ENCODE peak calls at places on chromosomes 16 and 17, in five cellular contexts. V is neural progenitor cell, N is keratinocyte, P is stomach, Y is upper lobe of left lung. G is an unnamed sample.

GRCh38 chr17:2262146-2262587 is 41.4 kb downstream of the SMG6 start:
- DNase-seq in V (no peak), N (no peak), P (no peak), Y (no peak), G (no peak)

GRCh38 chr17:65902831-65903549 is 288.9 kb downstream of the CEP112 start:
- DNase-seq in V (peak), N (no peak), P (no peak), Y (no peak), G (no peak)

GRCh38 chr16:67399218-67399733 is 6.0 kb upstream of the TPPP3 start:
- DNase-seq in V (peak), N (no peak), P (peak), Y (peak), G (no peak)

GRCh38 chr17:72976971-72977767 is 115.3 kb downstream of the SLC39A11 start:
- DNase-seq in V (no peak), N (no peak), P (peak), Y (no peak), G (no peak)

GRCh38 chr17:27578718-27579085 is 52.3 kb upstream of the LGALS9 start:
- DNase-seq in V (no peak), N (no peak), P (no peak), Y (no peak), G (no peak)

GRCh38 chr17:39813631-39814030 is 50.5 kb downstream of the IKZF3 start:
- DNase-seq in V (no peak), N (no peak), P (no peak), Y (no peak), G (peak)

GRCh38 chr17:78753316-78754250 is 28.5 kb downstream of the CYTH1 start:
- DNase-seq in V (no peak), N (no peak), P (no peak), Y (no peak), G (no peak)

GRCh38 chr16:78483124-78483992 is 383.9 kb downstream of the WWOX start:
- DNase-seq in V (no peak), N (no peak), P (no peak), Y (no peak), G (no peak)

GRCh38 chr16:58125041-58125440 is 4.1 kb downstream of the CFAP20 start:
- DNase-seq in V (no peak), N (no peak), P (no peak), Y (no peak), G (no peak)

GRCh38 chr17:81621494-81622230 is 15.2 kb downstream of the NPLOC4 start:
- DNase-seq in V (no peak), N (no peak), P (peak), Y (no peak), G (no peak)

GRCh38 chr17:46853896-46854444 is 2.6 kb downstream of the WNT9B start:
- DNase-seq in V (no peak), N (no peak), P (no peak), Y (no peak), G (no peak)

GRCh38 chr17:28760987-28761562 is 17.3 kb downstream of the TRAF4 start:
- DNase-seq in V (peak), N (no peak), P (peak), Y (no peak), G (no peak)

GRCh38 chr16:25014500-25015147 is 545 bp downstream of the ARHGAP17 start:
- DNase-seq in V (peak), N (no peak), P (peak), Y (peak), G (no peak)

GRCh38 chr17:57724038-57724728 is 20.9 kb downstream of the CCDC182 start:
- DNase-seq in V (no peak), N (no peak), P (no peak), Y (peak), G (no peak)

GRCh38 chr17:39568710-39569109 is 39.0 kb downstream of the NEUROD2 start:
- DNase-seq in V (no peak), N (no peak), P (no peak), Y (no peak), G (no peak)

GRCh38 chr17:3692346-3692745 is 3.6 kb downstream of the P2RX5 start:
- DNase-seq in V (no peak), N (no peak), P (no peak), Y (no peak), G (no peak)

DNA sequence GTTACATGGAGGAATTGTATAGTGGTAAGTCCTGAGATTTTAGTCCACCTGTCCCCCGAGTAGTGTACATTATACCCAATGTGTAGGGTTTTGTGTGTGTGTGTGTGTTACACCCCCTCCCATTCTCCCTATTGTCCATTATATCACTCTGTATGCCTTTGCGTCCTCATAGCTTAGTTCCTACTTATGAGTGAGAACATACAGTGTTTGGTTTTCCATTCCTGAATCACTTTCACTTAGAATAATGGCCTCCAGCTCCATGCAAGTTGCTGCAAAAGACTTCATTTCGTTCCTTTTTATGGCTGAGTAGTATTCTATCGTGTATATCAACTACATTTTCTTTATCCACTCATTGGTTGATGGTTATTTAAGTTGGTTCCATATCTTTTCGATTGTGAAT is 635 bp upstream of the FA2H start:
- DNase-seq in V (no peak), N (no peak), P (no peak), Y (no peak), G (no peak)
- H3K4me3 ChIP-seq in V (peak), N (peak), P (peak), Y (peak), G (no peak)

DNA sequence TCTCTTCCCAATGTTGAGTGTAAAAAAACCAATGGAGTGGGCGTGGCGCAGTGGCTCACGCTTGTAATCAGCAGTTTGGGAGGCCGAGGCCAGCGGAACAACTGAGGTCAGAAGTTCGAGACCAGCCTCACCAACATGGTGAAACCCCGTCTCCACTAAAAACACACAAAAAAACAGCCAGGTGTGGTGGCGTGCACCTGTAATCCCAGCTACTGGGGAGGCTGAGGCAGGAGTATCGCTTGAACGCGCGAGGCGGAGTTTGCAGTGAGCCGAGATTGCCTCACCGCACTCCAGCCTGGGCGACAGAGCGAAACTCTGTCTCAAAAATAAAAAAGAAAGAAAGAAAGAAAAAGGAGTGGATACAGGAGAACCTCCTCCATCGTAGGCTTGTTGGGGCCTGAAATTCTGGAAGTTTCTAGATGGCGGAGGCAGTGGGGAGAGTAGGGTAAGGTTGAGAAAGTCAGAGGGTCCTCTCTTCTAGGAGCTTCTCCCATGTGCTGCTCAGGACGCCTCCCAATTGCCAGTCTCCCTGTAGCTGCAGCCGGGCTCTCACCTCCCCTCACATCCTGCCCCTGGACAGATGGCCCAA is 709 bp upstream of the ZNF764 start:
- DNase-seq in V (no peak), N (no peak), P (no peak), Y (no peak), G (no peak)
- H3K4me3 ChIP-seq in V (peak), N (peak), P (peak), Y (peak), G (no peak)

GRCh38 chr16:70427786-70428177 is 11.1 kb downstream of the ST3GAL2 start:
- DNase-seq in V (no peak), N (no peak), P (no peak), Y (no peak), G (no peak)
- H3K4me3 ChIP-seq in V (peak), N (no peak), P (no peak), Y (no peak), G (no peak)

DNA sequence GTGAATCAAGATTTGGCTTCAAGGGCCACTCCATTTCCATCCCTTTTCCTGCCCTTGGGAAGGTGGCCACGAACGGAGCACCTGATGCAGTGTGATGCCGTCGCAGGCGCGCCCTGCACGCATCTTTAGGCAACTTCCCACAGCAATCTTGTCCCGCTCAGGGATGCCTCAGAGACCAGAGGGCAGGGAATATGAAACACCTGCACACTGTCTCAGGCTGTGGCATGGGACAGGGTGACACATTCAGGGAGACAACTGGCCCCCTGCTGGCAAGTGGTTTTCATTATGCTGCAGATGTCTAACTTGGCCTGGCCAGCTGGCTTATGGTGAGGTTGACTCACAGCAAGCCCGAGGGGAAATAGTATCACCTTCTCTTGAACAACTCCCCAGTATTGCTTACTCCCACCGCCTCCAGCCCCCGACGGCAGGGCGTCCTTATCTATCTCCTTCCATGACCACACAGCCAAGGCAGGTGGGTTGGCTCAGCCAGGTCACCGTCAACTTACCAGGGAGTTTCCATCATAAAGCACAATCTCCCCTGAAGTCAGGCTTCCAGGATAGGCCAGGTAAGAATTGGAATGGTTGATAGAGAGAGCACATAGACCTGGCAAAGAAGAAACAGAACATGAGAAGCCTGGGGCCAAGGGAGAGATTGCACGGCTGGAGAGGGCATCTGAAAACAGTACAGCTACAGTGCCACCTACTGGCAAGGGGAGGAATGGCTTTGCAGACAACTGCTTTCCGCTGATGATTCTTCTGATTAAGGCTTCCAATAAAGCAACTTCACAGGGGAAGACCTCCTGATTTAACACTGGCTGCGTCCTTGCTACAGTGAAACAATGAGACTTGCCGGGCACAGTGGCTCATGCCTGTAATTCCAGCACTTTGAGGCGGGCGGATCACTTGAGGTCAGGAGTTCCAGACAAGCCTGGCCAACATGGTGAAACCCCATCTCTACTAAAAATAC is 21.1 kb downstream of the WIPI1 start:
- DNase-seq in V (peak), N (peak), P (peak), Y (peak), G (peak)
- H3K4me3 ChIP-seq in V (no peak), N (no peak), P (no peak), Y (no peak), G (no peak)

GRCh38 chr16:3880623-3881498 is at the start of gene CREBBP:
- DNase-seq in V (peak), N (no peak), P (peak), Y (peak), G (peak)
- H3K4me3 ChIP-seq in V (peak), N (peak), P (peak), Y (peak), G (peak)

GRCh38 chr16:50474138-50474537 is 74.1 kb upstream of the NKD1 start:
- DNase-seq in V (no peak), N (no peak), P (no peak), Y (no peak), G (no peak)
- H3K4me3 ChIP-seq in V (no peak), N (no peak), P (no peak), Y (no peak), G (no peak)

DNA sequence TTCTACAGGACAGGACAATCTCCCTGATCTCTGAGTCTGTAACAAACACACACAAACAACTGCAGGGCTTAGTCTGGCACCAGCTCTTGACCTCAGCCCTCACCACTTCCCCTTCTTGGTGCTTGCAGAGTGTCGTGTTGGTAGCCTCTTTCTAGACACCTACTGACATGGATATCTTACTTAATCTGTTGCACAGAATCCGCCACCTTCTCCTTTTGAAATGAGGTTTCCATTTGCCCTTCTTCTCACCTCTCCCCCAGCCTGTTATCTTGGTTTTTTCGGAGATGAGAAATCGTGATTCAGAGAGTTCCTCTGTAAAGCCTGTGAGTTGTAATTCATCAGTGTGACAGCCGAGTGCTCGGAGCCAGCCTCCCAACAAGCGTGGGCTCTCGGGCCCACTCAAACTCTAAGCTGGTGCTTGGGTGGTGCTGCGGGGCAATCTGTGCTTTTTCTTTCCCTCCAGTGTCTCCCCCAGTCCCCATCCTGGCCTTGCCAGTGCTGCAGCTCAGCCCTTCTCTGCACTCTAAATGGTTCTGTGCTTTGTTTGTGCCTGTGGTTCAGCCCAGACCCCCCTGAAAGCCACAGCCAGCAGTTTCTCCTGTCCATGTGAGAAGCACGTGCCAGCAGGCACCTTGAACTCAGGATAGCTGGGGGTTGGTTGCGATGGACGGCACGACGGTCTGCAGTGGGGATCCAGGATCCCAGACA is 28.1 kb downstream of the KIAA0513 start:
- DNase-seq in V (no peak), N (no peak), P (peak), Y (no peak), G (peak)
- H3K4me3 ChIP-seq in V (no peak), N (no peak), P (peak), Y (peak), G (peak)

G was measured in effector memory CD4-positive, alpha-beta T cell.